ENCODE peak calls at places on chromosomes 6 and 20, in five cellular contexts. F, X, I, Y and S are unnamed samples.

GRCh38 chr20:3101737-3102574 is 17.4 kb upstream of the AVP start:
- DNase-seq in F (no peak), Y (no peak), I (no peak), X (no peak), S (no peak)

GRCh38 chr20:62740286-62741141 is 31.9 kb downstream of the NTSR1 start:
- DNase-seq in Y (no peak), F (no peak), X (no peak), I (peak; percentile 53), S (no peak)

GRCh38 chr20:32160341-32160740 is 47.2 kb downstream of the PLAGL2 start:
- DNase-seq in Y (no peak), X (no peak), F (no peak), I (no peak), S (peak; percentile 22)

GRCh38 chr6:134888316-134888715 is 61.6 kb downstream of the ALDH8A1 start:
- DNase-seq in I (no peak), F (no peak), X (no peak), Y (no peak), S (no peak)

GRCh38 chr6:26156105-26156849 is 69.0 kb downstream of the HFE start:
- DNase-seq in X (peak; percentile 93), I (peak; percentile 74), Y (peak; percentile 80), F (peak; percentile 90), S (peak; percentile 95)

GRCh38 chr20:3150908-3151307 is 8.8 kb downstream of the FASTKD5 start:
- DNase-seq in I (no peak), X (no peak), F (no peak), Y (no peak), S (no peak)

GRCh38 chr6:169289671-169290408 is 36.2 kb upstream of the THBS2 start:
- DNase-seq in X (no peak), Y (no peak), I (no peak), F (peak; percentile 59), S (no peak)

GRCh38 chr6:124947821-124948451 is 14.3 kb upstream of the RNF217 start:
- DNase-seq in I (no peak), X (no peak), F (no peak), Y (no peak), S (no peak)

GRCh38 chr6:14537061-14537460 is 419.5 kb downstream of the CD83 start:
- DNase-seq in F (no peak), I (no peak), Y (no peak), X (no peak), S (no peak)

GRCh38 chr20:31718952-31719643 is 3.6 kb downstream of the BCL2L1 start:
- DNase-seq in F (no peak), Y (no peak), I (no peak), X (no peak), S (no peak)

GRCh38 chr6:110813813-110814487 is 1.3 kb downstream of the CDK19 start:
- DNase-seq in Y (no peak), X (peak; percentile 17), F (no peak), I (no peak), S (no peak)

GRCh38 chr6:47097092-47097945 is 55.2 kb upstream of the ADGRF1 start:
- DNase-seq in Y (peak; percentile 48), X (peak; percentile 76), I (no peak), F (peak; percentile 35), S (peak; percentile 90)

GRCh38 chr6:119138906-119139541 is 60.6 kb upstream of the FAM184A start:
- DNase-seq in X (no peak), F (no peak), Y (no peak), I (no peak), S (no peak)

GRCh38 chr6:165889636-165890403 is 226.8 kb upstream of the PDE10A start:
- DNase-seq in I (no peak), F (no peak), X (peak; percentile 72), Y (peak; percentile 48), S (peak; percentile 87)

GRCh38 chr6:42984924-42985475 is 630 bp downstream of the PPP2R5D start:
- DNase-seq in I (no peak), F (no peak), Y (peak; percentile 34), X (peak; percentile 52), S (peak; percentile 76)

GRCh38 chr6:168109171-168109570 is 30.2 kb upstream of the FRMD1 start:
- DNase-seq in X (no peak), F (peak; percentile 5), Y (no peak), I (no peak), S (no peak)

GRCh38 chr6:14375940-14376339 is 258.4 kb downstream of the CD83 start:
- DNase-seq in I (no peak), X (no peak), Y (no peak), F (no peak), S (no peak)

GRCh38 chr6:98957440-98957839 is 9.7 kb upstream of the FBXL4 start:
- DNase-seq in X (no peak), Y (no peak), F (no peak), I (no peak), S (no peak)

GRCh38 chr6:31356216-31356945 is 598 bp downstream of the HLA-B start:
- DNase-seq in I (no peak), F (peak; percentile 46), X (peak; percentile 36), Y (peak; percentile 34), S (peak; percentile 68)

GRCh38 chr6:56087421-56087820 is 160.0 kb downstream of the COL21A1 start:
- DNase-seq in Y (no peak), F (no peak), X (no peak), I (no peak), S (no peak)

GRCh38 chr6:13508711-13509705 is 21.6 kb upstream of the GFOD1 start:
- DNase-seq in F (no peak), Y (no peak), I (no peak), X (no peak), S (no peak)

GRCh38 chr6:96898241-96898851 is 655 bp upstream of the NDUFAF4 start:
- DNase-seq in I (no peak), Y (no peak), F (no peak), X (no peak), S (no peak)

GRCh38 chr6:81761197-81761596 is 8.7 kb upstream of the TENT5A start:
- DNase-seq in I (no peak), Y (no peak), X (no peak), F (no peak), S (no peak)

GRCh38 chr6:6315660-6316059 is 4.8 kb downstream of the F13A1 start:
- DNase-seq in X (peak; percentile 68), F (no peak), I (no peak), Y (peak; percentile 61), S (peak; percentile 86)

GRCh38 chr6:72631480-72631879 is 9.6 kb downstream of the KCNQ5 start:
- DNase-seq in Y (no peak), I (no peak), F (no peak), X (no peak), S (no peak)

GRCh38 chr20:25468126-25469075 is 60.9 kb downstream of the GINS1 start:
- DNase-seq in I (no peak), F (no peak), X (no peak), Y (no peak), S (no peak)

GRCh38 chr20:29123861-29124260 is 2133.6 kb upstream of the DEFB115 start:
- DNase-seq in F (no peak), X (no peak), Y (no peak), I (no peak), S (no peak)

GRCh38 chr20:18737140-18737539 is 76.4 kb upstream of the SCP2D1 start:
- DNase-seq in I (no peak), X (no peak), Y (no peak), F (no peak), S (no peak)

GRCh38 chr6:111478749-111479148 is 4.3 kb downstream of the REV3L start:
- DNase-seq in Y (no peak), X (peak; percentile 88), I (no peak), F (no peak), S (peak; percentile 68)